ENCODE peak calls at places on chromosomes 1 and 21, in five cellular contexts. R, W, U, N and E are unnamed samples.
A peak's percentile ranks its signal among the peaks of the same experiment; 100 is the strongest.

GRCh38 chr1:202164271-202165037 is 4.1 kb upstream of the PTPN7 start:
- DNase-seq in R (no peak), W (no peak), U (no peak), N (no peak), E (no peak)

GRCh38 chr1:247760456-247760855 is at the start of gene OR1C1:
- DNase-seq in R (no peak), W (no peak), U (no peak), N (no peak), E (no peak)

GRCh38 chr1:42164551-42165420 is at the start of gene GUCA2A:
- DNase-seq in R (no peak), W (no peak), U (no peak), N (no peak), E (no peak)

GRCh38 chr1:157992813-157993178 is 649 bp upstream of the KIRREL1 start:
- DNase-seq in R (no peak), W (no peak), U (peak; percentile 56), N (no peak), E (no peak)

GRCh38 chr1:85448358-85448757 is 16.6 kb downstream of the DDAH1 start:
- DNase-seq in R (no peak), W (no peak), U (no peak), N (no peak), E (no peak)

GRCh38 chr1:14113841-14114567 is 414.0 kb downstream of the PRDM2 start:
- DNase-seq in R (peak; percentile 33), W (peak; percentile 50), U (peak; percentile 51), N (peak; percentile 52), E (no peak)

GRCh38 chr21:45972353-45972715 is 9.2 kb upstream of the COL6A1 start:
- DNase-seq in R (no peak), W (no peak), U (peak; percentile 37), N (no peak), E (peak; percentile 44)

GRCh38 chr1:92298213-92298572 is 594 bp downstream of the GLMN start:
- DNase-seq in R (no peak), W (no peak), U (peak; percentile 20), N (no peak), E (no peak)

GRCh38 chr1:225928186-225929175 is 4.4 kb upstream of the PYCR2 start:
- DNase-seq in R (no peak), W (no peak), U (no peak), N (no peak), E (no peak)

GRCh38 chr1:212677136-212677535 is 22.5 kb downstream of the BATF3 start:
- DNase-seq in R (no peak), W (no peak), U (no peak), N (no peak), E (no peak)

GRCh38 chr1:103125219-103125618 is 16.9 kb upstream of the COL11A1 start:
- DNase-seq in R (no peak), W (no peak), U (peak; percentile 42), N (no peak), E (no peak)

GRCh38 chr1:163874070-163874469 is 552.3 kb downstream of the NUF2 start:
- DNase-seq in R (no peak), W (no peak), U (no peak), N (no peak), E (no peak)

GRCh38 chr1:30548294-30548693 is 175.1 kb downstream of the MATN1 start:
- DNase-seq in R (no peak), W (no peak), U (no peak), N (no peak), E (no peak)

GRCh38 chr1:178528963-178529355 is 16.1 kb downstream of the TEX35 start:
- DNase-seq in R (no peak), W (no peak), U (no peak), N (no peak), E (peak; percentile 32)

GRCh38 chr21:45306832-45307571 is 19.3 kb upstream of the POFUT2 start:
- DNase-seq in R (no peak), W (peak; percentile 69), U (peak; percentile 85), N (peak; percentile 69), E (no peak)

GRCh38 chr1:204637985-204638356 is 47.6 kb downstream of the LRRN2 start:
- DNase-seq in R (no peak), W (no peak), U (no peak), N (no peak), E (no peak)

GRCh38 chr1:54121482-54122130 is 31.2 kb downstream of the CDCP2 start:
- DNase-seq in R (peak; percentile 76), W (peak; percentile 78), U (peak; percentile 76), N (peak; percentile 83), E (peak; percentile 55)

GRCh38 chr1:24108334-24109165 is 3.4 kb downstream of the MYOM3 start:
- DNase-seq in R (no peak), W (no peak), U (peak; percentile 79), N (no peak), E (no peak)

GRCh38 chr21:45255381-45256020 is 32.2 kb downstream of the POFUT2 start:
- DNase-seq in R (no peak), W (no peak), U (no peak), N (no peak), E (no peak)

GRCh38 chr1:232684331-232685105 is 54.6 kb upstream of the SIPA1L2 start:
- DNase-seq in R (no peak), W (no peak), U (peak; percentile 60), N (no peak), E (no peak)

GRCh38 chr1:1600861-1601563 is 1.1 kb upstream of the FNDC10 start:
- DNase-seq in R (no peak), W (peak; percentile 29), U (no peak), N (no peak), E (no peak)

GRCh38 chr1:1598720-1599029 is 1.3 kb downstream of the FNDC10 start:
- DNase-seq in R (no peak), W (no peak), U (no peak), N (no peak), E (no peak)

GRCh38 chr1:1598051-1598719 is 1.8 kb downstream of the FNDC10 start:
- DNase-seq in R (no peak), W (no peak), U (no peak), N (no peak), E (no peak)

GRCh38 chr1:1599919-1600860 is at the start of gene FNDC10:
- DNase-seq in R (no peak), W (peak; percentile 30), U (no peak), N (no peak), E (no peak)

GRCh38 chr1:1599030-1599916 is 662 bp downstream of the FNDC10 start:
- DNase-seq in R (no peak), W (peak; percentile 29), U (no peak), N (no peak), E (no peak)
- TF ChIP-seq CTCF in R (no peak), W (no peak), U (peak; percentile 4), N (no peak), E (peak; percentile 25)

GRCh38 chr1:227440167-227440566 is 121.9 kb upstream of the CDC42BPA start:
- DNase-seq in R (no peak), W (no peak), U (no peak), N (no peak), E (no peak)

GRCh38 chr1:227433663-227434062 is 115.4 kb upstream of the CDC42BPA start:
- DNase-seq in R (no peak), W (no peak), U (no peak), N (no peak), E (no peak)

GRCh38 chr1:227432981-227433380 is 114.7 kb upstream of the CDC42BPA start:
- DNase-seq in R (no peak), W (no peak), U (no peak), N (no peak), E (no peak)

GRCh38 chr1:227434808-227435207 is 116.5 kb upstream of the CDC42BPA start:
- DNase-seq in R (no peak), W (no peak), U (no peak), N (no peak), E (no peak)

DNA sequence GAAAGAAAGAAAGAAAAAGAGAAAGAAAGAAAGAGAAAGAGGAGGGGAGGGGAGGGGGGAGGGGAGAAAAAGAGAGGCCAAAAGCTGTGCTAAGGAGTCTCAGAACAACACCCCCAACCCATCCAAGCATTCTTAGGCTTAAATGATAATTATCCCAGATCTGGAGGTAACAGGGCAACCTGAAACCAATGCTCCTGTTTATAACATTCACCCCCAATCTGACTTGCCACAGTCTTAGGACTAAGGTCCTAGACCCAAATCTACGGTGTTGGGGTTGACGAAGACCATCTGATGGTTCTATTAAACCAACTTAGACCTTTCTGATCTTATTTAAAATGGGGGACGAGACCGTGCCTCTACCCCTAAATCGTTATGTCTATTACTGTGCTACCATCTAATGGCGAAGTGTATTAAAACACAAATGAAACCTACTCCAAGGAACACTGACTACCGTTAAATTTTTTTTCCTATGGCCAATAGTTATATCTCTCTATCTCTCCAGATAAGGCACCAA is 119.3 kb upstream of the CDC42BPA start:
- DNase-seq in R (no peak), W (no peak), U (peak; percentile 79), N (no peak), E (no peak)
- TF ChIP-seq CTCF in R (no peak), W (peak; percentile 20), U (peak; percentile 52), N (peak; percentile 68), E (no peak)

GRCh38 chr1:156490401-156491032 is 10.1 kb downstream of the MEF2D start:
- DNase-seq in R (no peak), W (no peak), U (no peak), N (no peak), E (no peak)
- TF ChIP-seq CTCF in R (no peak), W (no peak), U (peak; percentile 41), N (peak; percentile 19), E (no peak)

GRCh38 chr1:101175886-101176285 is 60.9 kb upstream of the S1PR1 start:
- DNase-seq in R (no peak), W (no peak), U (no peak), N (no peak), E (no peak)

GRCh38 chr1:101175474-101175873 is 61.3 kb upstream of the S1PR1 start:
- DNase-seq in R (no peak), W (no peak), U (peak; percentile 17), N (no peak), E (no peak)

GRCh38 chr1:101170506-101171050 is 66.2 kb upstream of the S1PR1 start:
- DNase-seq in R (no peak), W (no peak), U (no peak), N (no peak), E (no peak)

GRCh38 chr1:101178341-101178687 is 58.5 kb upstream of the S1PR1 start:
- DNase-seq in R (no peak), W (no peak), U (no peak), N (no peak), E (no peak)

GRCh38 chr1:101174722-101175121 is 62.1 kb upstream of the S1PR1 start:
- DNase-seq in R (no peak), W (no peak), U (peak; percentile 79), N (no peak), E (no peak)
- TF ChIP-seq CTCF in R (no peak), W (no peak), U (no peak), N (no peak), E (no peak)

GRCh38 chr1:151908228-151908691 is 1.1 kb downstream of the THEM4 start:
- DNase-seq in R (no peak), W (no peak), U (peak; percentile 39), N (no peak), E (no peak)
- TF ChIP-seq CTCF in R (no peak), W (no peak), U (peak; percentile 33), N (no peak), E (no peak)